ENCODE peak calls at places on chromosome 13, in nine cellular contexts. One of them, this sample, is unnamed.

GRCh38 chr13:50236898-50237318 is 221.7 kb downstream of the KCNRG start:
- DNase-seq in kidney tubule cell: peak; percentile 40
- DNase-seq in HEK293T: no peak
- DNase-seq in KG1: no peak
- DNase-seq in AG08395: no peak
- DNase-seq in lower leg skin: no peak
- DNase-seq in activated CD4-positive, alpha-beta T cell treated with anti-CD3 and anti-CD28 coated beads for 48 hours: peak; percentile 50
- DNase-seq in GM23248: no peak
- DNase-seq in astrocyte: peak; percentile 80
- DNase-seq in this sample: no peak

GRCh38 chr13:32285633-32285965 is 29.6 kb downstream of the ZAR1L start:
- DNase-seq in kidney tubule cell: no peak
- DNase-seq in astrocyte: peak; percentile 55
- DNase-seq in AG08395: no peak
- DNase-seq in HEK293T: no peak
- DNase-seq in GM23248: no peak
- DNase-seq in activated CD4-positive, alpha-beta T cell treated with anti-CD3 and anti-CD28 coated beads for 48 hours: no peak
- DNase-seq in KG1: no peak
- DNase-seq in lower leg skin: no peak
- DNase-seq in this sample: no peak

GRCh38 chr13:101579291-101579802 is 126.9 kb downstream of the ITGBL1 start:
- DNase-seq in GM23248: peak; percentile 25
- DNase-seq in HEK293T: no peak
- DNase-seq in AG08395: no peak
- DNase-seq in lower leg skin: no peak
- DNase-seq in KG1: no peak
- DNase-seq in kidney tubule cell: peak; percentile 53
- DNase-seq in astrocyte: peak; percentile 54
- DNase-seq in activated CD4-positive, alpha-beta T cell treated with anti-CD3 and anti-CD28 coated beads for 48 hours: no peak
- DNase-seq in this sample: no peak

GRCh38 chr13:26923824-26924605 is 163.4 kb upstream of the GPR12 start:
- DNase-seq in GM23248: peak; percentile 38
- DNase-seq in AG08395: peak; percentile 45
- DNase-seq in KG1: no peak
- DNase-seq in HEK293T: no peak
- DNase-seq in astrocyte: peak; percentile 63
- DNase-seq in kidney tubule cell: peak; percentile 35
- DNase-seq in activated CD4-positive, alpha-beta T cell treated with anti-CD3 and anti-CD28 coated beads for 48 hours: no peak
- DNase-seq in lower leg skin: no peak
- DNase-seq in this sample: no peak

GRCh38 chr13:91155512-91156114 is 191.9 kb upstream of the MIR17HG start:
- DNase-seq in AG08395: no peak
- DNase-seq in GM23248: no peak
- DNase-seq in astrocyte: no peak
- DNase-seq in lower leg skin: no peak
- DNase-seq in KG1: no peak
- DNase-seq in HEK293T: no peak
- DNase-seq in activated CD4-positive, alpha-beta T cell treated with anti-CD3 and anti-CD28 coated beads for 48 hours: no peak
- DNase-seq in kidney tubule cell: peak; percentile 57
- DNase-seq in this sample: no peak

GRCh38 chr13:47256618-47257017 is 359.8 kb upstream of the HTR2A start:
- DNase-seq in KG1: no peak
- DNase-seq in activated CD4-positive, alpha-beta T cell treated with anti-CD3 and anti-CD28 coated beads for 48 hours: no peak
- DNase-seq in astrocyte: peak; percentile 88
- DNase-seq in GM23248: peak; percentile 96
- DNase-seq in kidney tubule cell: peak; percentile 27
- DNase-seq in AG08395: peak; percentile 85
- DNase-seq in HEK293T: no peak
- DNase-seq in lower leg skin: no peak
- DNase-seq in this sample: peak; percentile 68

GRCh38 chr13:23923031-23923430 is 25.7 kb upstream of the C1QTNF9B start:
- DNase-seq in activated CD4-positive, alpha-beta T cell treated with anti-CD3 and anti-CD28 coated beads for 48 hours: no peak
- DNase-seq in lower leg skin: no peak
- DNase-seq in HEK293T: no peak
- DNase-seq in KG1: no peak
- DNase-seq in GM23248: no peak
- DNase-seq in kidney tubule cell: no peak
- DNase-seq in astrocyte: no peak
- DNase-seq in AG08395: no peak
- DNase-seq in this sample: no peak

GRCh38 chr13:19961484-19961883 is 3.0 kb downstream of the ZMYM2 start:
- DNase-seq in AG08395: no peak
- DNase-seq in HEK293T: no peak
- DNase-seq in lower leg skin: no peak
- DNase-seq in KG1: no peak
- DNase-seq in GM23248: no peak
- DNase-seq in astrocyte: no peak
- DNase-seq in kidney tubule cell: no peak
- DNase-seq in activated CD4-positive, alpha-beta T cell treated with anti-CD3 and anti-CD28 coated beads for 48 hours: no peak
- DNase-seq in this sample: no peak

This sample was measured in GM03348.